ENCODE peak calls at places on chromosomes 2 and 18, in five cellular contexts. G, R, M, U and H are unnamed samples.

GRCh38 chr2:201696151-201696659 is 2.2 kb downstream of the MPP4 start:
- DNase-seq in G (peak), R (no peak), M (no peak), U (no peak), H (peak)

GRCh38 chr2:60260646-60261296 is 292.7 kb downstream of the BCL11A start:
- DNase-seq in G (no peak), R (no peak), M (no peak), U (peak), H (no peak)

GRCh38 chr2:222297600-222297935 is 1.2 kb downstream of the PAX3 start:
- DNase-seq in G (no peak), R (no peak), M (no peak), U (no peak), H (no peak)

GRCh38 chr2:103788346-103788745 is 1026.5 kb downstream of the TMEM182 start:
- DNase-seq in G (no peak), R (no peak), M (no peak), U (no peak), H (no peak)

GRCh38 chr18:79571221-79572092 is 108.1 kb upstream of the CTDP1 start:
- DNase-seq in G (no peak), R (no peak), M (no peak), U (peak), H (peak)

GRCh38 chr2:210546424-210547223 is 9.8 kb upstream of the CPS1 start:
- DNase-seq in G (no peak), R (no peak), M (no peak), U (peak), H (no peak)

GRCh38 chr2:240421396-240421795 is 14.1 kb upstream of the GPC1 start:
- DNase-seq in G (no peak), R (no peak), M (no peak), U (peak), H (no peak)

GRCh38 chr18:7721532-7721931 is 154.4 kb downstream of the PTPRM start:
- DNase-seq in G (no peak), R (no peak), M (no peak), U (no peak), H (no peak)

GRCh38 chr2:71941731-71942575 is 205.7 kb downstream of the CYP26B1 start:
- DNase-seq in G (no peak), R (peak), M (no peak), U (no peak), H (peak)

GRCh38 chr2:201219328-201220096 is 36.6 kb downstream of the CASP10 start:
- DNase-seq in G (no peak), R (no peak), M (no peak), U (no peak), H (no peak)

GRCh38 chr2:47088371-47089082 is 66.6 kb downstream of the STPG4 start:
- DNase-seq in G (no peak), R (no peak), M (peak), U (no peak), H (no peak)

GRCh38 chr2:63590621-63591408 is 2.1 kb downstream of the MDH1 start:
- DNase-seq in G (no peak), R (no peak), M (no peak), U (no peak), H (no peak)

GRCh38 chr2:111523009-111523408 is 361.0 kb downstream of the ANAPC1 start:
- DNase-seq in G (no peak), R (no peak), M (no peak), U (peak), H (no peak)

GRCh38 chr2:74927617-74928016 is 30.8 kb upstream of the POLE4 start:
- DNase-seq in G (no peak), R (no peak), M (no peak), U (no peak), H (no peak)

GRCh38 chr2:216056739-216057138 is 24.9 kb downstream of the PECR start:
- DNase-seq in G (no peak), R (peak), M (no peak), U (no peak), H (no peak)

GRCh38 chr2:238098854-238099708 is 1.1 kb upstream of the ESPNL start:
- DNase-seq in G (no peak), R (no peak), M (no peak), U (no peak), H (no peak)

GRCh38 chr2:110818767-110819481 is 86.6 kb downstream of the ACOXL start:
- DNase-seq in G (no peak), R (no peak), M (no peak), U (no peak), H (no peak)

GRCh38 chr2:196413821-196414274 is 225.7 kb upstream of the CCDC150 start:
- DNase-seq in G (no peak), R (peak), M (no peak), U (no peak), H (no peak)

GRCh38 chr2:241329669-241330615 is 14.2 kb downstream of the SEPTIN2 start:
- DNase-seq in G (no peak), R (no peak), M (no peak), U (no peak), H (no peak)

GRCh38 chr2:64626963-64627760 is 26.6 kb downstream of the SERTAD2 start:
- DNase-seq in G (no peak), R (no peak), M (no peak), U (no peak), H (no peak)

GRCh38 chr2:102726128-102727087 is 35.4 kb upstream of the TMEM182 start:
- DNase-seq in G (no peak), R (no peak), M (peak), U (no peak), H (no peak)